ENCODE peak calls at places on chromosomes 7 and 10, in five cellular contexts. L is NAMALWA; M is GM12892; E is SW 1271; G is activated CD8-positive, alpha-beta memory T cell treated with anti-CD3 and anti-CD28 coated beads for 48 hours. Y is an unnamed sample.
A peak's percentile ranks its signal among the peaks of the same experiment; 100 is the strongest.

GRCh38 chr10:34492081-34492480 is 323.0 kb downstream of the PARD3 start:
- DNase-seq in L (peak; percentile 11), M (no peak), E (no peak), G (no peak), Y (no peak)

GRCh38 chr7:51317582-51317910 is 937 bp upstream of the COBL start:
- DNase-seq in L (no peak), M (no peak), E (no peak), G (no peak), Y (no peak)

GRCh38 chr10:86846088-86846487 is 89.7 kb downstream of the BMPR1A start:
- DNase-seq in L (no peak), M (no peak), E (no peak), G (no peak), Y (no peak)

GRCh38 chr7:40937879-40938278 is 765.0 kb downstream of the INHBA start:
- DNase-seq in L (no peak), M (no peak), E (no peak), G (no peak), Y (no peak)

GRCh38 chr7:106099539-106099938 is 12.6 kb downstream of the SYPL1 start:
- DNase-seq in L (no peak), M (no peak), E (no peak), G (no peak), Y (no peak)

GRCh38 chr10:15725603-15726002 is 5.9 kb upstream of the ITGA8 start:
- DNase-seq in L (peak; percentile 29), M (no peak), E (peak; percentile 23), G (no peak), Y (peak; percentile 51)

GRCh38 chr10:22655312-22655973 is 58.9 kb downstream of the PIP4K2A start:
- DNase-seq in L (no peak), M (no peak), E (no peak), G (no peak), Y (peak; percentile 10)

GRCh38 chr7:10845225-10845624 is 128.4 kb upstream of the PHF14 start:
- DNase-seq in L (no peak), M (no peak), E (no peak), G (no peak), Y (no peak)

GRCh38 chr10:87092356-87092860 is 2.2 kb downstream of the GLUD1 start:
- DNase-seq in L (peak; percentile 59), M (no peak), E (no peak), G (no peak), Y (no peak)

GRCh38 chr10:47290338-47290737 is 9.7 kb upstream of the GDF10 start:
- DNase-seq in L (no peak), M (no peak), E (no peak), G (no peak), Y (no peak)

GRCh38 chr10:65342226-65342625 is 1583.6 kb upstream of the LRRTM3 start:
- DNase-seq in L (no peak), M (no peak), E (no peak), G (no peak), Y (no peak)

GRCh38 chr10:124470544-124471449 is 9.2 kb downstream of the LHPP start:
- DNase-seq in L (no peak), M (no peak), E (no peak), G (no peak), Y (no peak)

GRCh38 chr10:2584385-2584784 is 483.0 kb upstream of the PFKP start:
- DNase-seq in L (no peak), M (no peak), E (no peak), G (no peak), Y (no peak)

GRCh38 chr10:127427926-127428325 is 121.2 kb upstream of the NPS start:
- DNase-seq in L (no peak), M (no peak), E (no peak), G (no peak), Y (no peak)

GRCh38 chr7:47596502-47597202 is 14.7 kb upstream of the TNS3 start:
- DNase-seq in L (no peak), M (no peak), E (no peak), G (no peak), Y (no peak)

GRCh38 chr7:51009716-51010496 is 227.2 kb upstream of the GRB10 start:
- DNase-seq in L (no peak), M (no peak), E (no peak), G (no peak), Y (peak; percentile 54)

GRCh38 chr10:8183241-8183704 is 128.8 kb downstream of the GATA3 start:
- DNase-seq in L (no peak), M (no peak), E (peak; percentile 58), G (no peak), Y (peak; percentile 59)

GRCh38 chr7:16604054-16604453 is 41.5 kb downstream of the ANKMY2 start:
- DNase-seq in L (peak; percentile 16), M (no peak), E (peak; percentile 22), G (no peak), Y (no peak)

GRCh38 chr10:78997635-78998618 is 70.8 kb upstream of the ZMIZ1 start:
- DNase-seq in L (no peak), M (no peak), E (no peak), G (no peak), Y (no peak)

GRCh38 chr7:6615853-6616555 is 594 bp downstream of the ZNF853 start:
- DNase-seq in L (no peak), M (no peak), E (no peak), G (no peak), Y (no peak)

GRCh38 chr7:99272476-99273045 is at the start of gene MYH16:
- DNase-seq in L (no peak), M (no peak), E (peak; percentile 13), G (no peak), Y (no peak)

GRCh38 chr10:27620425-27621397 is 116.6 kb downstream of the RAB18 start:
- DNase-seq in L (no peak), M (no peak), E (no peak), G (no peak), Y (no peak)

GRCh38 chr7:36158321-36158605 is 5.2 kb downstream of the EEPD1 start:
- DNase-seq in L (no peak), M (no peak), E (no peak), G (no peak), Y (no peak)

GRCh38 chr7:151632750-151633515 is 113.2 kb upstream of the RHEB start:
- DNase-seq in L (peak; percentile 34), M (peak; percentile 40), E (no peak), G (peak; percentile 27), Y (no peak)

GRCh38 chr10:85612378-85612775 is 754.2 kb downstream of the GRID1 start:
- DNase-seq in L (peak; percentile 20), M (no peak), E (no peak), G (no peak), Y (peak; percentile 59)

GRCh38 chr10:131921191-131921590 is 20.4 kb downstream of the PPP2R2D start:
- DNase-seq in L (no peak), M (no peak), E (no peak), G (no peak), Y (no peak)

GRCh38 chr10:63105811-63106755 is 27.0 kb upstream of the NRBF2 start:
- DNase-seq in L (no peak), M (no peak), E (no peak), G (no peak), Y (no peak)

GRCh38 chr10:93749218-93749799 is 8.4 kb upstream of the LGI1 start:
- DNase-seq in L (no peak), M (no peak), E (no peak), G (no peak), Y (peak; percentile 59)

GRCh38 chr10:4830546-4830945 is 4.5 kb downstream of the AKR1E2 start:
- DNase-seq in L (no peak), M (no peak), E (no peak), G (no peak), Y (no peak)

Y was measured in H4.